ENCODE peak calls at places on chromosomes 3 and 15, in four cellular contexts. Z is CD8-positive, alpha-beta T cell; T is Calu3; B is H7. Y is an unnamed sample.

GRCh38 chr15:31439328-31439727 is 112.7 kb downstream of the KLF13 start:
- DNase-seq in Z (no peak), T (no peak), B (peak; percentile 74), Y (no peak)

GRCh38 chr3:197285557-197285956 is 12.9 kb downstream of the DLG1 start:
- DNase-seq in Z (no peak), T (no peak), B (no peak), Y (no peak)

GRCh38 chr3:47152578-47152977 is 11.3 kb downstream of the SETD2 start:
- DNase-seq in Z (no peak), T (no peak), B (peak; percentile 39), Y (no peak)

GRCh38 chr3:17192995-17193394 is 308.2 kb downstream of the PLCL2 start:
- DNase-seq in Z (no peak), T (no peak), B (no peak), Y (no peak)

GRCh38 chr3:142852009-142852408 is 36.9 kb downstream of the PCOLCE2 start:
- DNase-seq in Z (no peak), T (no peak), B (no peak), Y (no peak)

GRCh38 chr15:67023517-67024321 is 41.7 kb upstream of the SMAD3 start:
- DNase-seq in Z (no peak), T (peak; percentile 25), B (no peak), Y (no peak)

GRCh38 chr3:12138044-12138443 is 20.7 kb downstream of the TIMP4 start:
- DNase-seq in Z (no peak), T (peak; percentile 33), B (peak; percentile 20), Y (no peak)

GRCh38 chr3:8621872-8622271 is 22.7 kb downstream of the SSUH2 start:
- DNase-seq in Z (no peak), T (no peak), B (no peak), Y (peak; percentile 42)

GRCh38 chr15:62821384-62822131 is 221.0 kb upstream of the TPM1 start:
- DNase-seq in Z (no peak), T (peak; percentile 68), B (no peak), Y (peak; percentile 56)

GRCh38 chr15:101027273-101027901 is 108.2 kb downstream of the LRRK1 start:
- DNase-seq in Z (no peak), T (no peak), B (no peak), Y (no peak)

GRCh38 chr3:172043766-172044165 is 4.4 kb downstream of the FNDC3B start:
- DNase-seq in Z (no peak), T (no peak), B (no peak), Y (no peak)

GRCh38 chr15:50181983-50182232 is at the start of gene SLC27A2:
- DNase-seq in Z (no peak), T (peak; percentile 80), B (peak; percentile 92), Y (peak; percentile 80)

GRCh38 chr15:36109943-36110658 is 469.3 kb upstream of the CDIN1 start:
- DNase-seq in Z (no peak), T (no peak), B (no peak), Y (no peak)

GRCh38 chr15:58308742-58309355 is 122.9 kb upstream of the LIPC start:
- DNase-seq in Z (no peak), T (no peak), B (peak; percentile 33), Y (no peak)

GRCh38 chr3:46904303-46905190 is 27.0 kb downstream of the PTH1R start:
- DNase-seq in Z (no peak), T (no peak), B (peak; percentile 54), Y (no peak)

GRCh38 chr3:195147649-195148121 is 123.3 kb downstream of the XXYLT1 start:
- DNase-seq in Z (no peak), T (no peak), B (no peak), Y (no peak)

GRCh38 chr15:35545316-35545824 is 595 bp downstream of the DPH6 start:
- DNase-seq in Z (no peak), T (no peak), B (peak; percentile 13), Y (peak; percentile 57)

GRCh38 chr3:188979236-188979635 is 192.5 kb upstream of the TPRG1 start:
- DNase-seq in Z (no peak), T (no peak), B (no peak), Y (no peak)

GRCh38 chr3:164451083-164451910 is 627.0 kb downstream of the SI start:
- DNase-seq in Z (no peak), T (no peak), B (no peak), Y (no peak)

GRCh38 chr3:14555835-14556234 is 15.7 kb upstream of the GRIP2 start:
- DNase-seq in Z (no peak), T (peak; percentile 38), B (peak; percentile 81), Y (peak; percentile 44)

GRCh38 chr3:124829819-124830554 is 57.2 kb downstream of the ITGB5 start:
- DNase-seq in Z (no peak), T (no peak), B (no peak), Y (no peak)

GRCh38 chr3:172341482-172342059 is 106.7 kb downstream of the GHSR start:
- DNase-seq in Z (no peak), T (peak; percentile 51), B (peak; percentile 49), Y (peak; percentile 76)

GRCh38 chr3:31828007-31828406 is 153.1 kb downstream of the OSBPL10 start:
- DNase-seq in Z (no peak), T (no peak), B (no peak), Y (no peak)

GRCh38 chr3:126994661-126995161 is 11.8 kb downstream of the PLXNA1 start:
- DNase-seq in Z (no peak), T (no peak), B (no peak), Y (no peak)

GRCh38 chr3:139308156-139309017 is 35.4 kb upstream of the MRPS22 start:
- DNase-seq in Z (no peak), T (no peak), B (no peak), Y (no peak)

GRCh38 chr15:42549052-42549491 is 434 bp downstream of the HAUS2 start:
- DNase-seq in Z (no peak), T (no peak), B (no peak), Y (peak; percentile 33)

GRCh38 chr3:86225461-86225860 is 765.5 kb downstream of the VGLL3 start:
- DNase-seq in Z (no peak), T (no peak), B (no peak), Y (no peak)

GRCh38 chr3:146781059-146781458 is 175.9 kb upstream of the PLSCR5 start:
- DNase-seq in Z (no peak), T (no peak), B (peak; percentile 39), Y (no peak)

GRCh38 chr3:15217011-15217671 is 11.1 kb downstream of the CAPN7 start:
- DNase-seq in Z (no peak), T (no peak), B (no peak), Y (no peak)

GRCh38 chr3:29486087-29486486 is 205.2 kb downstream of the RBMS3 start:
- DNase-seq in Z (no peak), T (no peak), B (no peak), Y (no peak)

GRCh38 chr3:51622868-51623267 is 48.2 kb upstream of the TEX264 start:
- DNase-seq in Z (no peak), T (no peak), B (no peak), Y (peak; percentile 28)

GRCh38 chr3:146268535-146269219 is 17.8 kb upstream of the PLSCR4 start:
- DNase-seq in Z (no peak), T (no peak), B (no peak), Y (no peak)